ENCODE peak calls at places on chromosome 19, in seven cellular contexts. A is keratinocyte; X is SK-N-SH; M is GM23248; S is CD4-positive, CD25-positive, alpha-beta regulatory T cell; I is colonic mucosa; V is right lobe of liver. H is an unnamed sample.
A peak's percentile ranks its signal among the peaks of the same experiment; 100 is the strongest.

GRCh38 chr19:40091205-40092129 is 724 bp upstream of the ZNF780A start:
- DNase-seq in V (no peak), M (peak; percentile 4), A (no peak), I (no peak), X (no peak), S (no peak), H (no peak)

GRCh38 chr19:5058456-5059190 is 89.7 kb downstream of the KDM4B start:
- DNase-seq in A (no peak), X (no peak), M (peak; percentile 87), S (no peak), V (no peak), I (no peak), H (no peak)

GRCh38 chr19:23917856-23918255 is 3.2 kb downstream of the ZNF726 start:
- DNase-seq in I (no peak), S (no peak), V (no peak), A (no peak), M (no peak), X (no peak), H (no peak)

GRCh38 chr19:14562660-14563589 is 8.9 kb downstream of the NDUFB7 start:
- DNase-seq in M (no peak), X (peak; percentile 22), I (no peak), S (no peak), V (no peak), A (no peak), H (no peak)

GRCh38 chr19:676343-677105 is at the start of gene FSTL3:
- DNase-seq in V (no peak), S (no peak), M (peak; percentile 69), I (no peak), X (no peak), A (no peak), H (no peak)

GRCh38 chr19:36528194-36528920 is at the start of gene ZNF260:
- DNase-seq in X (peak; percentile 92), M (peak; percentile 98), S (peak; percentile 96), A (peak; percentile 78), V (peak; percentile 98), I (peak; percentile 97), H (peak; percentile 77)

GRCh38 chr19:46784262-46785053 is 3.9 kb downstream of the SLC1A5 start:
- DNase-seq in M (peak; percentile 93), A (peak; percentile 96), X (peak; percentile 64), I (peak; percentile 92), S (peak; percentile 80), V (peak; percentile 63), H (no peak)

GRCh38 chr19:40489882-40490230 is 23.1 kb downstream of the SPTBN4 start:
- DNase-seq in A (no peak), S (no peak), M (no peak), I (no peak), V (no peak), X (no peak), H (no peak)

GRCh38 chr19:18915639-18916038 is 3.5 kb downstream of the COPE start:
- DNase-seq in M (peak; percentile 62), V (no peak), I (peak; percentile 51), X (peak; percentile 80), S (peak; percentile 53), A (no peak), H (no peak)
- H3K4me1 ChIP-seq in M (peaks cover 16% of the 10 kb centered on the region), V (peaks cover 24% of the 10 kb centered on the region), I (peaks cover 14% of the 10 kb centered on the region), X (peaks cover 8% of the 10 kb centered on the region), S (peaks cover 34% of the 10 kb centered on the region), A (peaks cover 11% of the 10 kb centered on the region), H (peaks cover 30% of the 10 kb centered on the region)

GRCh38 chr19:45163156-45163555 is 2.4 kb upstream of the NKPD1 start:
- DNase-seq in S (no peak), I (no peak), X (no peak), V (no peak), A (no peak), M (no peak), H (no peak)
- H3K4me1 ChIP-seq in S (peaks cover 17% of the 10 kb centered on the region), I (peaks cover 8% of the 10 kb centered on the region), X (peaks cover 9% of the 10 kb centered on the region), V (no peaks in the 10 kb centered on the region), A (peaks cover 49% of the 10 kb centered on the region), M (peaks cover 4% of the 10 kb centered on the region), H (peaks cover 16% of the 10 kb centered on the region)

GRCh38 chr19:10655457-10656312 is 1.5 kb downstream of the ILF3 start:
- DNase-seq in S (peak; percentile 16), X (peak; percentile 35), M (peak; percentile 76), V (no peak), A (no peak), I (peak; percentile 42), H (no peak)
- H3K4me1 ChIP-seq in S (peaks cover 62% of the 10 kb centered on the region), X (peaks cover 9% of the 10 kb centered on the region), M (peaks cover 8% of the 10 kb centered on the region), V (peaks cover 28% of the 10 kb centered on the region), A (peaks cover 33% of the 10 kb centered on the region), I (peaks cover 9% of the 10 kb centered on the region), H (peaks cover 56% of the 10 kb centered on the region)

GRCh38 chr19:55550321-55550650 is 4.9 kb upstream of the SBK3 start:
- DNase-seq in S (no peak), X (no peak), M (no peak), V (no peak), A (no peak), I (no peak), H (no peak)
- H3K4me1 ChIP-seq in S (no peaks in the 10 kb centered on the region), X (peaks cover 2% of the 10 kb centered on the region), M (peaks cover 20% of the 10 kb centered on the region), V (peaks cover 5% of the 10 kb centered on the region), A (peaks cover 3% of the 10 kb centered on the region), I (no peaks in the 10 kb centered on the region), H (no peaks in the 10 kb centered on the region)

GRCh38 chr19:49415810-49416200 is 7.4 kb downstream of the PTH2 start:
- DNase-seq in S (no peak), V (no peak), M (no peak), I (no peak), A (no peak), X (no peak), H (no peak)

GRCh38 chr19:49414256-49414655 is 9.0 kb downstream of the PTH2 start:
- DNase-seq in I (no peak), X (no peak), V (no peak), M (no peak), S (no peak), A (no peak), H (no peak)

GRCh38 chr19:49415102-49415809 is 8.0 kb downstream of the PTH2 start:
- DNase-seq in M (peak; percentile 45), A (no peak), I (no peak), S (no peak), V (no peak), X (no peak), H (no peak)

GRCh38 chr19:49419173-49419572 is 4.1 kb downstream of the PTH2 start:
- DNase-seq in S (no peak), I (no peak), V (no peak), X (no peak), M (no peak), A (no peak), H (no peak)

DNA sequence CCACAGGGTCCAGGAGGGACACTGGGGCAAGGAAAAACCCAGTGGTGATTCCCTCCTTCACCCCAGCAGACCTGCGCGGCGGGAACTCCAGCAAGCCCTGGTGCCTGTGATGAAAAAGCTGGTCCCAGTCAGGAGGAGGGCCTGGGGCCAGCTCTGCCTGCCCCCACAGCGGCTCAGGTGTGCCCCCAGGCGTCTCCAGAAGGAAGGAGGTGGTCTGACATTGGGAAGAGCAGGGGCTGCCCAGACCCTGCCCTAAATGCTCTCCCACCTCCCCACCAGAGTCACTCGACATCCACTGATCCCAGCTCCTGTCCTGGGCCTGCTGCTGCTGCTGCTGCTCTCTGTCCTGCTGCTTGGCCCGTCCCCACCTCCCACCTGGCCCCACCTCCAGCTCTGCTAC is 6.2 kb downstream of the PTH2 start:
- DNase-seq in V (no peak), A (no peak), X (no peak), S (no peak), I (no peak), M (no peak), H (no peak)
- H3K4me1 ChIP-seq in V (peaks cover 4% of the 10 kb centered on the region), A (no peaks in the 10 kb centered on the region), X (peaks cover 15% of the 10 kb centered on the region), S (peaks cover 11% of the 10 kb centered on the region), I (no peaks in the 10 kb centered on the region), M (peaks cover 5% of the 10 kb centered on the region), H (peaks cover 14% of the 10 kb centered on the region)